ENCODE peak calls at places on chromosomes 3 and 15, in four cellular contexts. U, C, Y and Z are unnamed samples.
A peak's percentile ranks its signal among the peaks of the same experiment; 100 is the strongest.

GRCh38 chr15:57169643-57170042 is 206.7 kb upstream of the CGNL1 start:
- DNase-seq in C (no peak), U (no peak), Y (no peak), Z (no peak)

GRCh38 chr3:23775254-23775909 is 30.4 kb upstream of the UBE2E1 start:
- DNase-seq in U (no peak), C (no peak), Y (no peak), Z (no peak)

GRCh38 chr3:169002689-169003088 is 660.8 kb downstream of the MECOM start:
- DNase-seq in C (peak; percentile 59), U (no peak), Y (no peak), Z (no peak)

GRCh38 chr3:52315977-52316764 is at the start of gene DNAH1:
- DNase-seq in C (no peak), U (peak; percentile 7), Y (no peak), Z (peak; percentile 33)

GRCh38 chr3:69535613-69536012 is 149.7 kb upstream of the FRMD4B start:
- DNase-seq in Y (no peak), C (no peak), U (no peak), Z (no peak)

GRCh38 chr3:50486219-50486888 is 17.1 kb downstream of the CACNA2D2 start:
- DNase-seq in C (no peak), Y (no peak), U (no peak), Z (no peak)

GRCh38 chr3:157120071-157120892 is 39.7 kb downstream of the CCNL1 start:
- DNase-seq in U (peak; percentile 79), Y (no peak), C (peak; percentile 71), Z (no peak)

GRCh38 chr3:172153335-172153861 is 114.0 kb downstream of the FNDC3B start:
- DNase-seq in U (peak; percentile 93), Y (peak; percentile 98), C (peak; percentile 98), Z (peak; percentile 94)

GRCh38 chr3:28907616-28908015 is 373.3 kb upstream of the RBMS3 start:
- DNase-seq in C (no peak), Y (no peak), U (no peak), Z (no peak)

GRCh38 chr3:181212271-181212670 is 222.7 kb upstream of the DNAJC19 start:
- DNase-seq in U (no peak), Y (no peak), C (no peak), Z (no peak)

GRCh38 chr3:15339786-15340215 is 7.4 kb upstream of the SH3BP5 start:
- DNase-seq in C (no peak), Y (peak; percentile 59), U (no peak), Z (no peak)

GRCh38 chr15:75554717-75555116 is 24.4 kb downstream of the PTPN9 start:
- DNase-seq in U (no peak), C (no peak), Y (peak; percentile 42), Z (no peak)

GRCh38 chr3:173090492-173090891 is 50.5 kb downstream of the SPATA16 start:
- DNase-seq in U (no peak), Y (no peak), C (no peak), Z (no peak)

GRCh38 chr15:81511160-81511559 is 137.1 kb upstream of the TMC3 start:
- DNase-seq in U (no peak), C (no peak), Y (no peak), Z (no peak)

GRCh38 chr15:35533130-35534110 is 12.5 kb downstream of the DPH6 start:
- DNase-seq in C (no peak), U (no peak), Y (no peak), Z (no peak)

GRCh38 chr3:67461667-67462142 is 192.7 kb downstream of the SUCLG2 start:
- DNase-seq in Y (peak; percentile 55), C (no peak), U (no peak), Z (no peak)

GRCh38 chr15:62607643-62608042 is 434.9 kb upstream of the TPM1 start:
- DNase-seq in Y (peak; percentile 23), U (no peak), C (no peak), Z (no peak)

GRCh38 chr15:85667491-85668424 is 127.0 kb downstream of the KLHL25 start:
- DNase-seq in U (no peak), C (peak; percentile 73), Y (peak; percentile 99), Z (no peak)

GRCh38 chr3:21979706-21980105 is 228.7 kb upstream of the ZNF385D start:
- DNase-seq in Y (peak; percentile 5), C (no peak), U (no peak), Z (no peak)

GRCh38 chr15:51046799-51047449 is 47.8 kb downstream of the TNFAIP8L3 start:
- DNase-seq in U (no peak), Y (peak; percentile 48), C (peak; percentile 16), Z (no peak)

GRCh38 chr15:38658431-38658830 is 93.8 kb upstream of the RASGRP1 start:
- DNase-seq in U (no peak), C (no peak), Y (no peak), Z (no peak)

GRCh38 chr15:73605759-73606423 is 27.3 kb downstream of the NPTN start:
- DNase-seq in U (no peak), Y (no peak), C (no peak), Z (no peak)

GRCh38 chr15:25171856-25172687 is 217.3 kb downstream of the SNRPN start:
- DNase-seq in U (peak; percentile 34), C (no peak), Y (no peak), Z (peak; percentile 80)

GRCh38 chr3:6578526-6578925 is 282.4 kb upstream of the GRM7 start:
- DNase-seq in U (no peak), C (no peak), Y (peak; percentile 11), Z (no peak)

GRCh38 chr3:194554488-194555098 is 67.8 kb upstream of the ATP13A3 start:
- DNase-seq in U (no peak), C (no peak), Y (no peak), Z (no peak)

GRCh38 chr3:134807189-134807588 is 12.1 kb downstream of the EPHB1 start:
- DNase-seq in U (no peak), C (no peak), Y (no peak), Z (no peak)

GRCh38 chr15:75844629-75845390 is 1.6 kb downstream of the UBE2Q2 start:
- DNase-seq in U (no peak), Y (no peak), C (no peak), Z (no peak)

GRCh38 chr15:47439146-47439869 is 278.0 kb upstream of the SEMA6D start:
- DNase-seq in U (no peak), Y (peak; percentile 10), C (no peak), Z (no peak)

GRCh38 chr15:37771462-37771861 is 163.0 kb upstream of the TMCO5A start:
- DNase-seq in Y (peak; percentile 77), U (no peak), C (peak; percentile 2), Z (no peak)

GRCh38 chr3:116256843-116257485 is 188.3 kb downstream of the LSAMP start:
- DNase-seq in Y (no peak), U (no peak), C (no peak), Z (no peak)

GRCh38 chr3:7203969-7204847 is 343.3 kb downstream of the GRM7 start:
- DNase-seq in U (no peak), C (no peak), Y (no peak), Z (no peak)

GRCh38 chr3:20040476-20041196 is 390 bp downstream of the KAT2B start:
- DNase-seq in U (peak; percentile 95), C (peak; percentile 69), Y (peak; percentile 69), Z (peak; percentile 92)
- TF ChIP-seq CTCF in U (no peak), C (no peak), Y (no peak), Z (peak; percentile 35)

GRCh38 chr3:177752841-177753240 is 555.6 kb upstream of the TBL1XR1 start:
- DNase-seq in U (no peak), C (no peak), Y (no peak), Z (no peak)

GRCh38 chr3:177750436-177750835 is 553.2 kb upstream of the TBL1XR1 start:
- DNase-seq in C (no peak), Y (no peak), U (no peak), Z (no peak)

GRCh38 chr3:177751770-177752169 is 554.5 kb upstream of the TBL1XR1 start:
- DNase-seq in C (no peak), Y (no peak), U (no peak), Z (no peak)

GRCh38 chr3:177754508-177754921 is 557.2 kb upstream of the TBL1XR1 start:
- DNase-seq in Y (no peak), U (no peak), C (no peak), Z (no peak)

GRCh38 chr3:177753498-177754155 is 556.3 kb upstream of the TBL1XR1 start:
- DNase-seq in U (no peak), C (no peak), Y (no peak), Z (no peak)
- TF ChIP-seq CTCF in U (no peak), C (no peak), Y (no peak), Z (peak; percentile 55)

GRCh38 chr15:101014276-101014675 is 95.1 kb downstream of the LRRK1 start:
- DNase-seq in U (no peak), C (no peak), Y (no peak), Z (no peak)
- TF ChIP-seq CTCF in U (no peak), C (no peak), Y (no peak), Z (no peak)

DNA sequence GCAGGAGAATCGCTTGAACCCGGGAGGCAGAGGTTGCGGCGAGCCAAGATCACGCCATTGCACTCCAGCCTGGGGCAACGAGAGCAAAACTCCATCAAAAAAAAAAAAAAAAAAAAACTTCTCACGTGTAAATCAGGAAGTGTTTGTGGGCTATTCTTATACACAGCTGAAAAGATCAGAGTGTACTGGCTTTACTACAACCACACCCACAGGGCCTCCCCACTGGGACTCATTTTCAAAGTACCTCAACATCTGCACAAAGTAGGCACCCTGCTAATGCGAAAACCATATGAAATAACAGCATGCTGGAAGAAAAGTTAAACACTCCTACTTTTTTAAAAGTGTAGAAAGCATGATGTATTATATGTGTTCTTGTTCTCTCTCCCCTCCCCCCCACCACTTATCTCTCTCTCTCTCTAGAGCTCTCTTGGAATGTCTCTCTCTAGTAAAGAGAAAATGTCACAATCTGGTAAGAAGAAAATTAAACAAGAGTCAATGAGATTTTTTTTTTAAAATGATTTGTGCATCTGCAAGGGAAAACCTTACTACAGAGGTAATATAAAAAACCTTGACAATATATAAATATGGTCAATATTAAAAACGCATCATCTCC is 11.1 kb downstream of the UACA start:
- DNase-seq in Y (peak; percentile 44), U (no peak), C (no peak), Z (no peak)
- TF ChIP-seq CTCF in Y (no peak), U (no peak), C (no peak), Z (no peak)

GRCh38 chr3:126353694-126354321 is 3.4 kb downstream of the KLF15 start:
- DNase-seq in U (peak; percentile 50), Y (no peak), C (no peak), Z (peak; percentile 79)

GRCh38 chr3:126350502-126351085 is 6.6 kb downstream of the KLF15 start:
- DNase-seq in U (peak; percentile 54), Y (no peak), C (no peak), Z (peak; percentile 69)

GRCh38 chr3:126352476-126353454 is 4.4 kb downstream of the KLF15 start:
- DNase-seq in C (no peak), U (peak; percentile 81), Y (peak; percentile 16), Z (peak; percentile 91)

GRCh38 chr3:126351086-126351770 is 6.0 kb downstream of the KLF15 start:
- DNase-seq in U (no peak), Y (no peak), C (no peak), Z (no peak)

GRCh38 chr3:126351771-126352475 is 5.3 kb downstream of the KLF15 start:
- DNase-seq in Y (no peak), U (peak; percentile 53), C (no peak), Z (peak; percentile 81)
- TF ChIP-seq CTCF in Y (no peak), U (no peak), C (no peak), Z (peak; percentile 15)